ENCODE peak calls at places on chromosomes 6 and 20, in five cellular contexts. B is uterus, N is suprapubic skin, W is heart left ventricle, A is sigmoid colon. J is an unnamed sample.

GRCh38 chr6:7267521-7268091 is 45.4 kb downstream of the SSR1 start:
- DNase-seq in W (no peak), A (peak), N (peak), B (no peak), J (peak)

GRCh38 chr6:161186173-161186769 is 87.6 kb downstream of the AGPAT4 start:
- DNase-seq in B (no peak), N (no peak), A (no peak), W (no peak), J (peak)

GRCh38 chr20:14064333-14064732 is 69.0 kb downstream of the MACROD2 start:
- DNase-seq in B (no peak), N (no peak), A (no peak), W (no peak), J (no peak)

GRCh38 chr6:66930559-66931290 is 1223.7 kb upstream of the EYS start:
- DNase-seq in A (no peak), B (no peak), N (no peak), W (no peak), J (no peak)

GRCh38 chr6:133202610-133203343 is 38.4 kb upstream of the EYA4 start:
- DNase-seq in W (no peak), N (no peak), B (no peak), A (no peak), J (no peak)

GRCh38 chr6:157405986-157406385 is 25.0 kb downstream of the ZDHHC14 start:
- DNase-seq in W (no peak), A (no peak), N (no peak), B (peak), J (peak)

GRCh38 chr6:82364087-82365010 is 732 bp downstream of the TPBG start:
- DNase-seq in A (peak), B (peak), N (peak), W (peak), J (peak)

GRCh38 chr20:47360489-47361267 is 4.2 kb upstream of the ZMYND8 start:
- DNase-seq in W (peak), N (peak), A (peak), B (peak), J (peak)

GRCh38 chr6:42378536-42378935 is 73.2 kb downstream of the TRERF1 start:
- DNase-seq in W (no peak), B (no peak), N (no peak), A (no peak), J (no peak)

GRCh38 chr20:50886184-50886790 is 45.0 kb downstream of the ADNP start:
- DNase-seq in B (no peak), N (no peak), W (no peak), A (no peak), J (no peak)

GRCh38 chr20:50883856-50884255 is 47.4 kb downstream of the ADNP start:
- DNase-seq in B (no peak), A (no peak), N (no peak), W (no peak), J (no peak)

GRCh38 chr20:50885781-50886180 is 45.5 kb downstream of the ADNP start:
- DNase-seq in B (no peak), A (no peak), W (no peak), N (no peak), J (no peak)

GRCh38 chr20:50879649-50880550 is 51.3 kb downstream of the ADNP start:
- DNase-seq in W (no peak), A (no peak), B (no peak), N (no peak), J (no peak)

DNA sequence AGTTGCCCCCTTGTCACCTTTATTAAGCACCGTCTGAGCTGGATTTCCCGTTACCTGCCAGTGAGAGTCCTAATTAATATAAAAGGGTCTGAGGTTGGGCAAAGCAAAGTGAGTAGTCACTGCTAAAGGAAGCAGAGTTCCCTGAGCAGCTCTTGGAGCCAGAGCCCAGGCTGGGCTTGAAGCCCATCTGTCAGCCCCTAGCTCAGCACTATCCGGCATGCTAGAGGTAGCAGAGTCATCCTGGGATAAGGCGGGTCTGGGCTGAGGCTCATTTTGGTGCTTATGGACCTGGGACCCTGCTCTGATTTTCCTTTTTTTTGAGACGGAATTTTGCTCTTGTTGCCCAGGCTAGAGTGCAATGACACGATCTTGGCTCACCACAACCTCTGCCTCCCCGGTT is 46.2 kb downstream of the ADNP start:
- DNase-seq in A (no peak), N (no peak), B (no peak), W (no peak), J (no peak)
- TF ChIP-seq POLR2A in A (no peak), N (no peak), B (no peak), W (no peak), J (no peak)

GRCh38 chr20:50842821-50843220 is 48.0 kb downstream of the BCAS4 start:
- DNase-seq in B (no peak), A (no peak), N (no peak), W (no peak), J (no peak)

GRCh38 chr20:50838322-50838625 is 43.4 kb downstream of the BCAS4 start:
- DNase-seq in B (no peak), A (no peak), N (no peak), W (no peak), J (no peak)

GRCh38 chr20:50834599-50835005 is 39.7 kb downstream of the BCAS4 start:
- DNase-seq in W (no peak), A (no peak), B (no peak), N (no peak), J (no peak)

GRCh38 chr20:50838707-50839385 is 44.0 kb downstream of the BCAS4 start:
- DNase-seq in B (no peak), A (no peak), W (no peak), N (no peak), J (no peak)

DNA sequence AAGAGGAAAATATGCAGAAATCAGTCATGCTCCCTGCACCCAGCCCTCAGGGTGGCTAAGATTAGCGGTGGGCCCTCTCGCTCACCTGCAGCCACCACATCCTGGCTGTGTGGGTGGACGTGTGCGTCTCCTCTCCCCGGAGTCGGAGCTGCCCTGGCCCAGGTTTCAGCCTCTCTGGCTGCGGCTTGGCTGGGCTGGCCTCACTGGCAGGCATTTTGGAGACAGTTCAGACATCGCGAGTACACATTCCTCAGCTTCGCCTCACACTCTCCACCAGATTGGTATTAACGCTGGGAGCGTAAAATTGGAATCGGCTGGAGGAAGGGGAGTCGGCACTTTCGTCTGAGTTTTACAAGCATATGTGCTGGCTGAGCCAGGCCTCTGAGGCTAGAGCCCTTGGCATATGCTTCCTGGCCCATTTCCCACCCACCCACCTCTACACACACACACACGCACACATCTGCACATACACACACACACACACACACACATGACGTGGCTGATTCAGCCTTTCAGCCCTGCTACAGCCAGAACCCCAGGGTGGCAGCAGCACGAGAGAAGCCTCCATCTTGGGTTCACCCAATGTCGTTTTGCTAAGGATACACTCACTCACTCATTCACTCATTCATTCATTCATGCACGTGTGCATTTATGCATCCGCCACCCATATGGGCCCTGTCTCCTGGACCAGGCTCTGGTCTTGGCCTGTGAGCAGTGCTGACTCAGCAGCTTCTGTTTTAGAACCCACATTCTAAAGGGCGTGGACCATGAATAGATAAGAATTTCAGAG is 42.9 kb downstream of the BCAS4 start:
- DNase-seq in B (peak), A (peak), N (no peak), W (peak), J (no peak)
- TF ChIP-seq POLR2A in B (no peak), A (no peak), N (no peak), W (no peak), J (no peak)

GRCh38 chr6:26251354-26252081 is 113.5 kb upstream of the BTN3A2 start:
- DNase-seq in N (no peak), B (peak), A (no peak), W (no peak), J (no peak)
- TF ChIP-seq POLR2A in N (peak), B (peak), A (peak), W (peak), J (peak)

GRCh38 chr6:28353981-28354676 is 4.4 kb downstream of the ZKSCAN3 start:
- DNase-seq in B (peak), A (peak), N (no peak), W (peak), J (no peak)
- TF ChIP-seq POLR2A in B (no peak), A (no peak), N (no peak), W (no peak), J (no peak)

J was measured in H54.